ENCODE peak calls at places on chromosomes 6 and 20, in four cellular contexts. One of them, this sample, is unnamed.

GRCh38 chr6:12084681-12085080 is 72.6 kb downstream of the HIVEP1 start:
- DNase-seq in stimulated activated CD4-positive, alpha-beta T cell treated with anti-CD3 and anti-CD28 coated beads, Interleukin-12 subunit alpha, Interleukin-12 subunit beta, amount 100 ng/mL, for 48 hours: no peak
- DNase-seq in neural crest cell: no peak
- DNase-seq in D721Med: no peak
- DNase-seq in this sample: no peak

GRCh38 chr6:113818528-113818927 is 38.6 kb upstream of the MARCKS start:
- DNase-seq in stimulated activated CD4-positive, alpha-beta T cell treated with anti-CD3 and anti-CD28 coated beads, Interleukin-12 subunit alpha, Interleukin-12 subunit beta, amount 100 ng/mL, for 48 hours: no peak
- DNase-seq in neural crest cell: no peak
- DNase-seq in D721Med: no peak
- DNase-seq in this sample: no peak

GRCh38 chr20:40956503-40956902 is 72.1 kb upstream of the TOP1 start:
- DNase-seq in stimulated activated CD4-positive, alpha-beta T cell treated with anti-CD3 and anti-CD28 coated beads, Interleukin-12 subunit alpha, Interleukin-12 subunit beta, amount 100 ng/mL, for 48 hours: no peak
- DNase-seq in neural crest cell: no peak
- DNase-seq in D721Med: no peak
- DNase-seq in this sample: no peak

GRCh38 chr6:30067460-30068139 is 602 bp downstream of the PPP1R11 start:
- DNase-seq in stimulated activated CD4-positive, alpha-beta T cell treated with anti-CD3 and anti-CD28 coated beads, Interleukin-12 subunit alpha, Interleukin-12 subunit beta, amount 100 ng/mL, for 48 hours: no peak
- DNase-seq in neural crest cell: no peak
- DNase-seq in D721Med: peak
- DNase-seq in this sample: no peak

GRCh38 chr6:45432944-45433343 is 55.2 kb upstream of the SUPT3H start:
- DNase-seq in stimulated activated CD4-positive, alpha-beta T cell treated with anti-CD3 and anti-CD28 coated beads, Interleukin-12 subunit alpha, Interleukin-12 subunit beta, amount 100 ng/mL, for 48 hours: no peak
- DNase-seq in neural crest cell: no peak
- DNase-seq in D721Med: no peak
- DNase-seq in this sample: peak

GRCh38 chr20:32037929-32038328 is 14.1 kb upstream of the HCK start:
- DNase-seq in stimulated activated CD4-positive, alpha-beta T cell treated with anti-CD3 and anti-CD28 coated beads, Interleukin-12 subunit alpha, Interleukin-12 subunit beta, amount 100 ng/mL, for 48 hours: no peak
- DNase-seq in neural crest cell: no peak
- DNase-seq in D721Med: no peak
- DNase-seq in this sample: peak

GRCh38 chr20:39338977-39339376 is 376.8 kb downstream of the DHX35 start:
- DNase-seq in stimulated activated CD4-positive, alpha-beta T cell treated with anti-CD3 and anti-CD28 coated beads, Interleukin-12 subunit alpha, Interleukin-12 subunit beta, amount 100 ng/mL, for 48 hours: no peak
- DNase-seq in neural crest cell: no peak
- DNase-seq in D721Med: no peak
- DNase-seq in this sample: no peak

GRCh38 chr6:144882425-144882824 is 597.3 kb downstream of the UTRN start:
- DNase-seq in stimulated activated CD4-positive, alpha-beta T cell treated with anti-CD3 and anti-CD28 coated beads, Interleukin-12 subunit alpha, Interleukin-12 subunit beta, amount 100 ng/mL, for 48 hours: no peak
- DNase-seq in neural crest cell: no peak
- DNase-seq in D721Med: no peak
- DNase-seq in this sample: no peak

GRCh38 chr6:71531841-71532240 is 243.2 kb downstream of the OGFRL1 start:
- DNase-seq in stimulated activated CD4-positive, alpha-beta T cell treated with anti-CD3 and anti-CD28 coated beads, Interleukin-12 subunit alpha, Interleukin-12 subunit beta, amount 100 ng/mL, for 48 hours: no peak
- DNase-seq in neural crest cell: no peak
- DNase-seq in D721Med: no peak
- DNase-seq in this sample: no peak

GRCh38 chr6:30898750-30899360 is 9.2 kb upstream of the GTF2H4 start:
- DNase-seq in stimulated activated CD4-positive, alpha-beta T cell treated with anti-CD3 and anti-CD28 coated beads, Interleukin-12 subunit alpha, Interleukin-12 subunit beta, amount 100 ng/mL, for 48 hours: no peak
- DNase-seq in neural crest cell: no peak
- DNase-seq in D721Med: no peak
- DNase-seq in this sample: no peak

GRCh38 chr6:34234667-34235604 is 1.7 kb upstream of the HMGA1 start:
- DNase-seq in stimulated activated CD4-positive, alpha-beta T cell treated with anti-CD3 and anti-CD28 coated beads, Interleukin-12 subunit alpha, Interleukin-12 subunit beta, amount 100 ng/mL, for 48 hours: no peak
- DNase-seq in neural crest cell: peak
- DNase-seq in D721Med: no peak
- DNase-seq in this sample: no peak

GRCh38 chr6:75424610-75425548 is 68.7 kb downstream of the FILIP1 start:
- DNase-seq in stimulated activated CD4-positive, alpha-beta T cell treated with anti-CD3 and anti-CD28 coated beads, Interleukin-12 subunit alpha, Interleukin-12 subunit beta, amount 100 ng/mL, for 48 hours: no peak
- DNase-seq in neural crest cell: no peak
- DNase-seq in D721Med: no peak
- DNase-seq in this sample: no peak

GRCh38 chr20:8073024-8073832 is 53.7 kb upstream of the TMX4 start:
- DNase-seq in stimulated activated CD4-positive, alpha-beta T cell treated with anti-CD3 and anti-CD28 coated beads, Interleukin-12 subunit alpha, Interleukin-12 subunit beta, amount 100 ng/mL, for 48 hours: no peak
- DNase-seq in neural crest cell: no peak
- DNase-seq in D721Med: no peak
- DNase-seq in this sample: peak

GRCh38 chr20:57389695-57390603 is 1.2 kb upstream of the RBM38 start:
- DNase-seq in stimulated activated CD4-positive, alpha-beta T cell treated with anti-CD3 and anti-CD28 coated beads, Interleukin-12 subunit alpha, Interleukin-12 subunit beta, amount 100 ng/mL, for 48 hours: peak
- DNase-seq in neural crest cell: no peak
- DNase-seq in D721Med: no peak
- DNase-seq in this sample: no peak

GRCh38 chr6:44735631-44735963 is 348.1 kb downstream of the CDC5L start:
- DNase-seq in stimulated activated CD4-positive, alpha-beta T cell treated with anti-CD3 and anti-CD28 coated beads, Interleukin-12 subunit alpha, Interleukin-12 subunit beta, amount 100 ng/mL, for 48 hours: peak
- DNase-seq in neural crest cell: no peak
- DNase-seq in D721Med: no peak
- DNase-seq in this sample: peak

GRCh38 chr6:134295953-134296553 is 21.9 kb downstream of the SGK1 start:
- DNase-seq in stimulated activated CD4-positive, alpha-beta T cell treated with anti-CD3 and anti-CD28 coated beads, Interleukin-12 subunit alpha, Interleukin-12 subunit beta, amount 100 ng/mL, for 48 hours: no peak
- DNase-seq in neural crest cell: no peak
- DNase-seq in D721Med: no peak
- DNase-seq in this sample: peak

GRCh38 chr20:34907616-34908469 is 31.4 kb downstream of the ACSS2 start:
- DNase-seq in stimulated activated CD4-positive, alpha-beta T cell treated with anti-CD3 and anti-CD28 coated beads, Interleukin-12 subunit alpha, Interleukin-12 subunit beta, amount 100 ng/mL, for 48 hours: no peak
- DNase-seq in neural crest cell: no peak
- DNase-seq in D721Med: no peak
- DNase-seq in this sample: peak

GRCh38 chr6:126831461-126831860 is 287.0 kb upstream of the RSPO3 start:
- DNase-seq in stimulated activated CD4-positive, alpha-beta T cell treated with anti-CD3 and anti-CD28 coated beads, Interleukin-12 subunit alpha, Interleukin-12 subunit beta, amount 100 ng/mL, for 48 hours: no peak
- DNase-seq in neural crest cell: no peak
- DNase-seq in D721Med: no peak
- DNase-seq in this sample: no peak

GRCh38 chr6:151239603-151240035 is at the start of gene AKAP12:
- DNase-seq in stimulated activated CD4-positive, alpha-beta T cell treated with anti-CD3 and anti-CD28 coated beads, Interleukin-12 subunit alpha, Interleukin-12 subunit beta, amount 100 ng/mL, for 48 hours: no peak
- DNase-seq in neural crest cell: no peak
- DNase-seq in D721Med: no peak
- DNase-seq in this sample: peak

GRCh38 chr6:15892369-15892768 is 229.5 kb upstream of the DTNBP1 start:
- DNase-seq in stimulated activated CD4-positive, alpha-beta T cell treated with anti-CD3 and anti-CD28 coated beads, Interleukin-12 subunit alpha, Interleukin-12 subunit beta, amount 100 ng/mL, for 48 hours: no peak
- DNase-seq in neural crest cell: no peak
- DNase-seq in D721Med: no peak
- DNase-seq in this sample: no peak